ENCODE peak calls at places on chromosomes 16 and 17, in eight cellular contexts. W is A172; C is OCI-M1; V is AG04450; L is activated naive CD4-positive, alpha-beta T cell treated with Interleukin-2 at 50 U/mL for 16 hours; H is left colon; B is H7; G is KBM-7. U is an unnamed sample.

GRCh38 chr17:63911657-63912100 is 621 bp upstream of the CSHL1 start:
- DNase-seq in B (peak; percentile 89), L (peak; percentile 68), G (peak; percentile 60), C (peak; percentile 60), W (peak; percentile 49), V (no peak), H (peak; percentile 38), U (peak; percentile 41)

GRCh38 chr17:61219460-61219859 is 180.2 kb upstream of the TBX2 start:
- DNase-seq in V (peak; percentile 44), W (no peak), H (no peak), B (no peak), G (no peak), C (no peak), L (no peak), U (no peak)

GRCh38 chr16:11255737-11256656 is at the start of gene SOCS1:
- DNase-seq in B (peak; percentile 98), H (peak; percentile 88), V (peak; percentile 66), W (peak; percentile 72), L (peak; percentile 88), C (peak; percentile 94), G (peak; percentile 86), U (peak; percentile 96)

GRCh38 chr16:66578596-66579531 is at the start of gene CMTM2:
- DNase-seq in H (peak; percentile 21), L (peak; percentile 26), C (no peak), W (no peak), B (peak; percentile 51), G (no peak), V (no peak), U (no peak)

GRCh38 chr17:47066095-47066494 is 87.0 kb upstream of the RPRML start:
- DNase-seq in W (no peak), H (no peak), L (no peak), B (peak; percentile 65), V (no peak), C (no peak), G (no peak), U (no peak)

GRCh38 chr17:45814622-45815606 is 29.8 kb upstream of the SPPL2C start:
- DNase-seq in H (no peak), V (no peak), L (no peak), C (no peak), W (no peak), G (no peak), B (no peak), U (no peak)

GRCh38 chr17:72151565-72152391 is 31.0 kb downstream of the SOX9 start:
- DNase-seq in V (no peak), G (no peak), C (peak; percentile 50), B (peak; percentile 38), L (no peak), H (peak; percentile 19), W (peak; percentile 99), U (no peak)

GRCh38 chr17:40015005-40015997 is at the start of gene CSF3:
- DNase-seq in C (no peak), B (peak; percentile 52), H (peak; percentile 74), G (no peak), L (no peak), V (no peak), W (no peak), U (no peak)

GRCh38 chr17:39605492-39606433 is 2.0 kb downstream of the NEUROD2 start:
- DNase-seq in L (peak; percentile 28), H (no peak), W (no peak), V (no peak), G (no peak), B (peak; percentile 84), C (no peak), U (no peak)

GRCh38 chr17:45752246-45752645 is 31.9 kb upstream of the CRHR1 start:
- DNase-seq in W (no peak), V (no peak), B (no peak), L (no peak), C (no peak), H (no peak), G (no peak), U (peak; percentile 33)

GRCh38 chr16:24035127-24035842 is 199.5 kb downstream of the PRKCB start:
- DNase-seq in G (peak; percentile 27), W (no peak), B (peak; percentile 50), C (no peak), H (peak; percentile 19), V (no peak), L (peak; percentile 6), U (no peak)

GRCh38 chr16:68357923-68358322 is 47.1 kb downstream of the PRMT7 start:
- DNase-seq in B (no peak), C (no peak), W (no peak), L (no peak), G (no peak), V (no peak), H (no peak), U (no peak)

GRCh38 chr17:4127555-4127954 is 15.3 kb downstream of the ZZEF1 start:
- DNase-seq in L (no peak), B (no peak), W (no peak), H (no peak), V (no peak), C (no peak), G (no peak), U (no peak)

GRCh38 chr17:79041041-79041570 is 17.1 kb downstream of the C1QTNF1 start:
- DNase-seq in H (no peak), W (no peak), C (no peak), G (no peak), B (no peak), L (no peak), V (no peak), U (peak; percentile 73)

GRCh38 chr16:4696905-4697866 is 3.8 kb downstream of the NUDT16L1 start:
- DNase-seq in V (no peak), W (no peak), H (no peak), L (no peak), G (no peak), B (peak; percentile 61), C (no peak), U (peak; percentile 69)

GRCh38 chr17:42276359-42276608 is at the start of gene STAT5B:
- DNase-seq in G (peak; percentile 47), L (peak; percentile 60), V (no peak), B (peak; percentile 96), H (peak; percentile 77), C (peak; percentile 77), W (peak; percentile 27), U (peak; percentile 88)

GRCh38 chr17:27677191-27677590 is 46.2 kb downstream of the LGALS9 start:
- DNase-seq in V (no peak), H (no peak), W (no peak), B (no peak), L (no peak), G (no peak), C (no peak), U (no peak)

GRCh38 chr16:87538160-87538559 is 45.3 kb upstream of the ZCCHC14 start:
- DNase-seq in H (no peak), B (no peak), L (no peak), W (no peak), G (no peak), C (no peak), V (no peak), U (no peak)

GRCh38 chr17:63751806-63752205 is 10.2 kb upstream of the STRADA start:
- DNase-seq in G (peak; percentile 84), C (peak; percentile 93), B (no peak), V (no peak), H (no peak), L (no peak), W (no peak), U (no peak)

GRCh38 chr16:70267516-70267915 is 15.8 kb upstream of the EXOSC6 start:
- DNase-seq in H (peak; percentile 24), C (peak; percentile 45), B (peak; percentile 85), V (no peak), W (peak; percentile 53), G (peak; percentile 73), L (peak; percentile 22), U (no peak)

GRCh38 chr17:44920565-44920940 is 5.3 kb upstream of the GFAP start:
- DNase-seq in H (no peak), V (no peak), W (no peak), C (no peak), G (no peak), L (no peak), B (no peak), U (no peak)

U was measured in cardiac septum.